ENCODE peak calls at places on chromosome 15, in five cellular contexts. One of them, this sample, is unnamed.

GRCh38 chr15:88015228-88015860 is 241.2 kb downstream of the NTRK3 start:
- DNase-seq in A549: no peak
- DNase-seq in GM12878: no peak
- DNase-seq in IMR-90: no peak
- DNase-seq in H1: peak
- DNase-seq in this sample: no peak

GRCh38 chr15:68797589-68798377 is 22.9 kb downstream of the ANP32A start:
- DNase-seq in GM12878: no peak
- DNase-seq in A549: no peak
- DNase-seq in H1: no peak
- DNase-seq in IMR-90: no peak
- DNase-seq in this sample: peak

GRCh38 chr15:59646271-59646670 is 11.0 kb downstream of the GTF2A2 start:
- DNase-seq in H1: no peak
- DNase-seq in IMR-90: no peak
- DNase-seq in A549: no peak
- DNase-seq in GM12878: no peak
- DNase-seq in this sample: no peak

GRCh38 chr15:30929982-30930381 is 26.3 kb downstream of the FAN1 start:
- DNase-seq in H1: no peak
- DNase-seq in GM12878: no peak
- DNase-seq in IMR-90: no peak
- DNase-seq in A549: no peak
- DNase-seq in this sample: no peak

GRCh38 chr15:47390208-47390765 is 327.0 kb upstream of the SEMA6D start:
- DNase-seq in H1: no peak
- DNase-seq in A549: no peak
- DNase-seq in GM12878: no peak
- DNase-seq in IMR-90: no peak
- DNase-seq in this sample: no peak

GRCh38 chr15:47614341-47614740 is 103.0 kb upstream of the SEMA6D start:
- DNase-seq in H1: no peak
- DNase-seq in IMR-90: no peak
- DNase-seq in A549: no peak
- DNase-seq in GM12878: no peak
- DNase-seq in this sample: no peak

GRCh38 chr15:84001037-84001436 is 234.5 kb upstream of the GOLGA6L4 start:
- DNase-seq in GM12878: no peak
- DNase-seq in A549: no peak
- DNase-seq in H1: no peak
- DNase-seq in IMR-90: no peak
- DNase-seq in this sample: no peak

GRCh38 chr15:27454281-27455060 is 483.5 kb downstream of the GABRG3 start:
- DNase-seq in IMR-90: peak
- DNase-seq in H1: no peak
- DNase-seq in GM12878: no peak
- DNase-seq in A549: peak
- DNase-seq in this sample: peak

GRCh38 chr15:100918034-100918689 is 995 bp upstream of the LRRK1 start:
- DNase-seq in GM12878: no peak
- DNase-seq in IMR-90: peak
- DNase-seq in H1: peak
- DNase-seq in A549: peak
- DNase-seq in this sample: peak

GRCh38 chr15:71743861-71744382 is 66.4 kb upstream of the NR2E3 start:
- DNase-seq in GM12878: no peak
- DNase-seq in A549: no peak
- DNase-seq in H1: peak
- DNase-seq in IMR-90: peak
- DNase-seq in this sample: peak

GRCh38 chr15:92062505-92062904 is 209.0 kb downstream of the SLCO3A1 start:
- DNase-seq in IMR-90: no peak
- DNase-seq in H1: no peak
- DNase-seq in A549: no peak
- DNase-seq in GM12878: no peak
- DNase-seq in this sample: no peak

GRCh38 chr15:93048426-93048721 is 40.6 kb downstream of the RGMA start:
- DNase-seq in GM12878: no peak
- DNase-seq in A549: no peak
- DNase-seq in H1: no peak
- DNase-seq in IMR-90: no peak
- DNase-seq in this sample: no peak

GRCh38 chr15:36844453-36845094 is 255.8 kb downstream of the MEIS2 start:
- DNase-seq in GM12878: no peak
- DNase-seq in H1: no peak
- DNase-seq in A549: no peak
- DNase-seq in IMR-90: peak
- DNase-seq in this sample: no peak

GRCh38 chr15:90184786-90185704 is 16.1 kb upstream of the SEMA4B start:
- DNase-seq in IMR-90: no peak
- DNase-seq in A549: peak
- DNase-seq in H1: peak
- DNase-seq in GM12878: no peak
- DNase-seq in this sample: peak

GRCh38 chr15:47415539-47415971 is 301.8 kb upstream of the SEMA6D start:
- DNase-seq in IMR-90: peak
- DNase-seq in H1: no peak
- DNase-seq in GM12878: no peak
- DNase-seq in A549: no peak
- DNase-seq in this sample: no peak

GRCh38 chr15:74253276-74253921 is 17.3 kb downstream of the CCDC33 start:
- DNase-seq in H1: no peak
- DNase-seq in GM12878: no peak
- DNase-seq in IMR-90: peak
- DNase-seq in A549: no peak
- DNase-seq in this sample: no peak

GRCh38 chr15:101167791-101168462 is 83.9 kb downstream of the CHSY1 start:
- DNase-seq in H1: no peak
- DNase-seq in A549: no peak
- DNase-seq in GM12878: no peak
- DNase-seq in IMR-90: peak
- DNase-seq in this sample: peak

GRCh38 chr15:74873756-74874424 is 725 bp upstream of the SCAMP2 start:
- DNase-seq in GM12878: no peak
- DNase-seq in A549: peak
- DNase-seq in H1: no peak
- DNase-seq in IMR-90: no peak
- DNase-seq in this sample: peak

GRCh38 chr15:64161688-64162477 is 939 bp downstream of the PPIB start:
- DNase-seq in A549: no peak
- DNase-seq in H1: no peak
- DNase-seq in IMR-90: no peak
- DNase-seq in GM12878: no peak
- DNase-seq in this sample: no peak

GRCh38 chr15:65535192-65535591 is 4.9 kb downstream of the HACD3 start:
- DNase-seq in A549: no peak
- DNase-seq in H1: no peak
- DNase-seq in GM12878: no peak
- DNase-seq in IMR-90: peak
- DNase-seq in this sample: no peak

GRCh38 chr15:57667171-57667924 is 39.2 kb upstream of the POLR2M start:
- DNase-seq in A549: peak
- DNase-seq in GM12878: no peak
- DNase-seq in IMR-90: peak
- DNase-seq in H1: no peak
- DNase-seq in this sample: peak

GRCh38 chr15:93029613-93030429 is 59.2 kb downstream of the RGMA start:
- DNase-seq in IMR-90: peak
- DNase-seq in GM12878: no peak
- DNase-seq in H1: peak
- DNase-seq in A549: no peak
- DNase-seq in this sample: no peak

GRCh38 chr15:39419651-39420050 is 161.2 kb upstream of the THBS1 start:
- DNase-seq in GM12878: no peak
- DNase-seq in H1: no peak
- DNase-seq in A549: no peak
- DNase-seq in IMR-90: no peak
- DNase-seq in this sample: no peak

GRCh38 chr15:66285462-66286280 is 7.7 kb upstream of the DIS3L start:
- DNase-seq in IMR-90: no peak
- DNase-seq in A549: no peak
- DNase-seq in GM12878: no peak
- DNase-seq in H1: no peak
- DNase-seq in this sample: no peak

GRCh38 chr15:99536422-99537033 is 29.3 kb upstream of the MEF2A start:
- DNase-seq in GM12878: no peak
- DNase-seq in A549: peak
- DNase-seq in H1: no peak
- DNase-seq in IMR-90: peak
- DNase-seq in this sample: no peak

GRCh38 chr15:67783303-67783702 is 42.0 kb upstream of the SKOR1 start:
- DNase-seq in H1: no peak
- DNase-seq in IMR-90: no peak
- DNase-seq in GM12878: peak
- DNase-seq in A549: no peak
- DNase-seq in this sample: no peak
- TF ChIP-seq USF2 in H1: no peak
- TF ChIP-seq USF2 in IMR-90: no peak
- TF ChIP-seq USF2 in GM12878: no peak
- TF ChIP-seq USF2 in A549: no peak
- TF ChIP-seq USF2 in this sample: no peak

GRCh38 chr15:42544858-42545629 is 3.5 kb downstream of the LRRC57 start:
- DNase-seq in GM12878: no peak
- DNase-seq in H1: no peak
- DNase-seq in A549: no peak
- DNase-seq in IMR-90: no peak
- DNase-seq in this sample: no peak

GRCh38 chr15:42548258-42549051 is at the start of the genes HAUS2 and LRRC57:
- DNase-seq in IMR-90: peak
- DNase-seq in GM12878: peak
- DNase-seq in A549: peak
- DNase-seq in H1: peak
- DNase-seq in this sample: peak

GRCh38 chr15:42547926-42548257 is 701 bp downstream of the LRRC57 start:
- DNase-seq in H1: no peak
- DNase-seq in IMR-90: peak
- DNase-seq in A549: no peak
- DNase-seq in GM12878: no peak
- DNase-seq in this sample: no peak

GRCh38 chr15:42549782-42550392 is 1.2 kb downstream of the HAUS2 start:
- DNase-seq in A549: no peak
- DNase-seq in IMR-90: no peak
- DNase-seq in GM12878: no peak
- DNase-seq in H1: no peak
- DNase-seq in this sample: no peak

DNA sequence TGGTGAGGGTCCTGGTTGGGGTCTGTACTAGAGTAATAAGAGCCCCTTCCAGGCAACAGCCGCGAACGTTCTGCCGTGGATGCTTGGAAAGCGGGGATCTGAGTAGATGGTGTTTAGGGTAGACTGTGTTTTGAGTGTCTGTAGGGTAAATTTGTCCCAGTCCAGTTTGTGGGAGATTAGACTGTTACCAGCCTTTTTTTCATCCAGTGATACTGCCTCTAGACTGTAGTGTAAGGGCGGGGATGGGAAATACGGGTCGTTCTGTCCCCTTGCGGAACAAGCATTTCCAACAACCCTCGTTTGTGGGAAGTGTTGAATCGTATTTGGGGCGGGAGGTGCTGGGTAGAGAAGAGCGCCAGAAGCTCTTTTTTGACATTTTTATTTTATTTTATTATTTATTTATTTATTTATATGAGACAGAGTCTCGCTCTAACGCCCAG is 434 bp downstream of the HAUS2 start:
- DNase-seq in H1: no peak
- DNase-seq in A549: peak
- DNase-seq in IMR-90: peak
- DNase-seq in GM12878: no peak
- DNase-seq in this sample: peak
- TF ChIP-seq USF2 in H1: no peak
- TF ChIP-seq USF2 in A549: no peak
- TF ChIP-seq USF2 in IMR-90: no peak
- TF ChIP-seq USF2 in GM12878: no peak
- TF ChIP-seq USF2 in this sample: no peak

GRCh38 chr15:77528290-77528967 is 104.3 kb downstream of the LINGO1 start:
- DNase-seq in H1: no peak
- DNase-seq in IMR-90: no peak
- DNase-seq in GM12878: no peak
- DNase-seq in A549: no peak
- DNase-seq in this sample: no peak
- TF ChIP-seq USF2 in H1: no peak
- TF ChIP-seq USF2 in IMR-90: no peak
- TF ChIP-seq USF2 in GM12878: no peak
- TF ChIP-seq USF2 in A549: no peak
- TF ChIP-seq USF2 in this sample: no peak

DNA sequence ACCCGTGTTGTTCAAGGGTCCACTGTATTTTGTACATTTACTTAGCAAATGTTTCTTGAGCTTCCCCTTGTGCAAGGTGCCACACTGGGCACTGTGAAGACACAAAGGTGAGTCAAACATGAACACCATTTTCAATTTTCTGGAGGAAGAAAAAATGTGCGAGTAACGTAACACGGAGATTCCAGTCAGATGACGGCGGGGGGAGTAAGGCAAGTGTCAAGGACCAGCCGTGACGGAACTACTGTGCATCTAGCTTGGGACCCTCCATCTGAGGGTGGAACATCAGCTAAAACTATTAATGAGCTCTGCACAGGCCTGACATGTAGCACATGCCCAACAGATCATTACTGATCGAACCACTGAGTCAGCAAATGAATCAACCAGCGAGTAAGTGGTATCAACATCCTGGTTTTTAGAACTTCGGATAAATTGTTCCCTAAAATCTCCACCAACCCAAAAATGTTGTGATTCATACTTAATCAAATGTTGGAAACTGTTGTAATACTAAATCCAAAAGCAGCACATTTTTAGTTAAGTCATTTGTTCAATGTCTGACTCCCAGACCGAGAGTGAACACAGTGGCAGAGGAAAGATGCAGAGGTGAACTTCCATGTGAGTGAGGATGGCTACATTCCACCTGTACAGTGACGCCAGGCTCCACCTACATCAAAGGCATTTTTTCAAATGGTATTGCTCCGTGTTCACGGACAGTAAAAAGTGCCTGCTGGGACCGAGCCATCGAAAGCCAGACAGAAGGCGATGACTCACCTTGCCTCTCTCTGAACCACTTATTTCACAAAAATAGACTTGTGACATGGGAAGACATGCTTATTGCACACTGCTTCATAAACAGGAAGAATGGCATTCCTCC is 172.2 kb downstream of the ATP10A start:
- DNase-seq in GM12878: no peak
- DNase-seq in IMR-90: peak
- DNase-seq in H1: no peak
- DNase-seq in A549: no peak
- DNase-seq in this sample: no peak
- TF ChIP-seq USF2 in GM12878: no peak
- TF ChIP-seq USF2 in IMR-90: no peak
- TF ChIP-seq USF2 in H1: no peak
- TF ChIP-seq USF2 in A549: no peak
- TF ChIP-seq USF2 in this sample: no peak

This sample was measured in K562.